ENCODE peak calls at places on chromosome 20, in six cellular contexts. P is HCT116, W is gastrocnemius medialis, V is osteoblast, J is trophoblast cell, C is ovary. U is an unnamed sample.

GRCh38 chr20:2084703-2085102 is 16.9 kb upstream of the STK35 start:
- DNase-seq in P (no peak), W (no peak), V (no peak), J (peak; percentile 90), C (no peak), U (no peak)

GRCh38 chr20:53828673-53829085 is 235.0 kb upstream of the ZNF217 start:
- DNase-seq in P (peak; percentile 29), W (no peak), V (peak; percentile 65), J (no peak), C (no peak), U (peak; percentile 80)

GRCh38 chr20:50762435-50763201 is 31.2 kb downstream of the PARD6B start:
- DNase-seq in P (no peak), W (peak; percentile 89), V (peak; percentile 62), J (peak; percentile 50), C (peak; percentile 71), U (no peak)

GRCh38 chr20:33673411-33674293 is 576 bp downstream of the NECAB3 start:
- DNase-seq in P (no peak), W (no peak), V (peak; percentile 97), J (no peak), C (no peak), U (no peak)

GRCh38 chr20:51529758-51530157 is 12.8 kb downstream of the NFATC2 start:
- DNase-seq in P (no peak), W (no peak), V (no peak), J (no peak), C (no peak), U (no peak)

GRCh38 chr20:31565699-31566331 is 39.3 kb upstream of the ID1 start:
- DNase-seq in P (no peak), W (no peak), V (no peak), J (no peak), C (no peak), U (no peak)

GRCh38 chr20:56460459-56460858 is 8.0 kb upstream of the RTF2 start:
- DNase-seq in P (no peak), W (no peak), V (no peak), J (no peak), C (no peak), U (no peak)

GRCh38 chr20:2210646-2211556 is 84.9 kb upstream of the TGM3 start:
- DNase-seq in P (no peak), W (no peak), V (peak; percentile 92), J (peak; percentile 16), C (no peak), U (no peak)

GRCh38 chr20:54257090-54257816 is 49.4 kb downstream of the PFDN4 start:
- DNase-seq in P (peak; percentile 18), W (peak; percentile 10), V (peak; percentile 73), J (peak; percentile 88), C (no peak), U (no peak)

GRCh38 chr20:21189761-21190523 is 64.1 kb downstream of the KIZ start:
- DNase-seq in P (no peak), W (no peak), V (no peak), J (no peak), C (no peak), U (peak; percentile 97)

GRCh38 chr20:49165611-49166010 is 22.5 kb downstream of the STAU1 start:
- DNase-seq in P (no peak), W (no peak), V (no peak), J (no peak), C (no peak), U (no peak)

GRCh38 chr20:50055524-50056083 is 57.3 kb downstream of the UBE2V1 start:
- DNase-seq in P (no peak), W (no peak), V (peak; percentile 39), J (peak; percentile 73), C (no peak), U (no peak)

GRCh38 chr20:20518263-20518662 is 150.4 kb downstream of the INSM1 start:
- DNase-seq in P (no peak), W (no peak), V (no peak), J (no peak), C (no peak), U (no peak)

GRCh38 chr20:48192109-48192508 is 406.8 kb upstream of the SULF2 start:
- DNase-seq in P (no peak), W (no peak), V (no peak), J (no peak), C (peak; percentile 32), U (no peak)

GRCh38 chr20:33488201-33488600 is 1.7 kb upstream of the CBFA2T2 start:
- DNase-seq in P (no peak), W (no peak), V (no peak), J (no peak), C (peak; percentile 28), U (no peak)

GRCh38 chr20:61413752-61414151 is 161.7 kb downstream of the CDH4 start:
- DNase-seq in P (no peak), W (no peak), V (no peak), J (no peak), C (no peak), U (no peak)

GRCh38 chr20:50478162-50479036 is 31.8 kb upstream of the PTPN1 start:
- DNase-seq in P (peak; percentile 47), W (peak; percentile 32), V (no peak), J (peak; percentile 71), C (peak; percentile 50), U (peak; percentile 81)

GRCh38 chr20:42901689-42902518 is 287.8 kb downstream of the PTPRT start:
- DNase-seq in P (no peak), W (no peak), V (no peak), J (no peak), C (peak; percentile 39), U (no peak)

GRCh38 chr20:54197621-54198604 is 10.0 kb upstream of the PFDN4 start:
- DNase-seq in P (no peak), W (no peak), V (no peak), J (no peak), C (no peak), U (no peak)

GRCh38 chr20:6999381-6999780 is 231.9 kb downstream of the BMP2 start:
- DNase-seq in P (no peak), W (no peak), V (no peak), J (no peak), C (no peak), U (no peak)

GRCh38 chr20:51022803-51023616 is at the start of gene KCNG1:
- DNase-seq in P (peak; percentile 49), W (no peak), V (peak; percentile 99), J (peak; percentile 47), C (peak; percentile 58), U (peak; percentile 81)

GRCh38 chr20:42837456-42837855 is 352.2 kb downstream of the PTPRT start:
- DNase-seq in P (no peak), W (no peak), V (no peak), J (no peak), C (no peak), U (no peak)

GRCh38 chr20:25546048-25546447 is 39.3 kb downstream of the NINL start:
- DNase-seq in P (no peak), W (no peak), V (no peak), J (no peak), C (no peak), U (no peak)
- H3K4me1 ChIP-seq in P (peaks cover 31% of the 10 kb centered on the region), W (no peaks in the 10 kb centered on the region), V (peaks cover 38% of the 10 kb centered on the region), J (peaks cover 45% of the 10 kb centered on the region), C (peaks cover 15% of the 10 kb centered on the region), U (peaks cover 11% of the 10 kb centered on the region)

GRCh38 chr20:17963114-17963897 is 5.3 kb downstream of the SNX5 start:
- DNase-seq in P (no peak), W (no peak), V (no peak), J (no peak), C (no peak), U (no peak)

GRCh38 chr20:17964632-17965031 is 4.0 kb downstream of the SNX5 start:
- DNase-seq in P (no peak), W (no peak), V (no peak), J (no peak), C (no peak), U (no peak)

GRCh38 chr20:17964073-17964472 is 4.5 kb downstream of the SNX5 start:
- DNase-seq in P (no peak), W (no peak), V (no peak), J (no peak), C (no peak), U (no peak)

GRCh38 chr20:17966432-17967312 is 1.9 kb downstream of the SNX5 start:
- DNase-seq in P (no peak), W (no peak), V (peak; percentile 70), J (no peak), C (no peak), U (no peak)

GRCh38 chr20:17965042-17965697 is 3.4 kb downstream of the SNX5 start:
- DNase-seq in P (no peak), W (no peak), V (no peak), J (no peak), C (no peak), U (no peak)
- H3K4me3 ChIP-seq in P (no peak overlapping the region), W (peak overlapping the region; percentile 92), V (peak overlapping the region; percentile 10), J (no peak overlapping the region), C (no peak overlapping the region), U (peak overlapping the region; percentile 92)

GRCh38 chr20:40678286-40678835 is 10.7 kb downstream of the MAFB start:
- DNase-seq in P (no peak), W (no peak), V (no peak), J (no peak), C (no peak), U (no peak)

GRCh38 chr20:40677343-40677924 is 11.6 kb downstream of the MAFB start:
- DNase-seq in P (no peak), W (no peak), V (no peak), J (no peak), C (no peak), U (no peak)

GRCh38 chr20:40680560-40680959 is 8.5 kb downstream of the MAFB start:
- DNase-seq in P (no peak), W (no peak), V (no peak), J (no peak), C (no peak), U (no peak)

GRCh38 chr20:40676870-40677269 is 12.2 kb downstream of the MAFB start:
- DNase-seq in P (no peak), W (no peak), V (no peak), J (no peak), C (no peak), U (no peak)

DNA sequence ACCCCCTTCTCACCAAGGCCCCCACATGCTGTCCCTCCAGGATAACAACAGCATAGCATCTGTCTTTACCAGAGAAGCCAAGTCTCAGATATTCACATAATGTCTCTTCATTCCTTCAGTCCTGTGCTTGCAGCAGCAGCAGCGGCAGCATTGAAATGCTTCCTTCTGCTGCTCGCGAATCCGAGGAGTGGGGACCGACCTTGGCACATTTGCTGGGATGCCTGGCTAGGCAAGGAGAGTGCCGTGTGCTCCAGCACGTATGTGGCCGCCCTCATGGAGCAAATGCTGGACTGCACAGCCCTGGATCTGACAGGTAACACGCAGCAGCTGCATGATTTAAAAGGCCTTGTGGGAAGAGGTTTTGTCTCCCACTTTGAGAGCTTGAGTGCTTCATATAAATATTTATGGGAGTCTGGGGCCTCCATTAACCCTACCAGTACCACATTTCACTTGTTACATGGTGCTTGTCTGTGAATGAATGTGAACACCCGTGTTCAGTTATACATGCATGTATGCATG is 9.9 kb downstream of the MAFB start:
- DNase-seq in P (no peak), W (no peak), V (no peak), J (no peak), C (no peak), U (no peak)
- H3K27me3 ChIP-seq in P (peaks cover 77% of the 10 kb centered on the region), W (no peaks in the 10 kb centered on the region), V (peaks cover 22% of the 10 kb centered on the region), J (no peaks in the 10 kb centered on the region), C (no peaks in the 10 kb centered on the region), U (peaks cover 28% of the 10 kb centered on the region)

DNA sequence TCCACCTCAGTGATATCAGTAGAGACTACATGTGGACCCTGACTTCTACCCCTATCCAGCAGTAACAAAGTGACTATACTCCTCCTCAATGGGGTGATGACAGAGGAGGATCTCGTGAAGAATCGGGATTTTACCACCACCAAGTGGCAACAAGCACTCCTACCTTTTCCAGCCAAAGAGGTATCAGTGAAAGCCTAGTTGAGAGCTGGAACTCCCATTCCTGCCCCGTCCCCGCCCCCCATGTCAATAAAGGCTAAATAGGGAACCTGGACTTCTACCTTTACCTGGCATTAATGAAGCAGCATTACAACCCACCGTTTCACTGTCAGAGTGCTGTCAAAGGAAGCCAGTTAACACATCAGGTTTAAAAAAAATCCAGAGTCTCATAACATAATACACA is 45.3 kb downstream of the RNF24 start:
- DNase-seq in P (no peak), W (no peak), V (no peak), J (no peak), C (no peak), U (no peak)
- H3K4me1 ChIP-seq in P (no peaks in the 10 kb centered on the region), W (no peaks in the 10 kb centered on the region), V (no peaks in the 10 kb centered on the region), J (peaks cover 2% of the 10 kb centered on the region), C (no peaks in the 10 kb centered on the region), U (peaks cover 4% of the 10 kb centered on the region)

U was measured in HAP-1.